ENCODE peak calls at places on chromosome 11, in seven cellular contexts. One of them, this sample, is unnamed.

GRCh38 chr11:134275534-134276395 is at the start of gene GLB1L3:
- DNase-seq in nephron progenitor cell: peak
- DNase-seq in RWPE1: peak
- DNase-seq in GM13976: peak
- DNase-seq in lung: no peak
- DNase-seq in K562: peak
- DNase-seq in retinal pigment epithelial cell: no peak
- DNase-seq in this sample: no peak

GRCh38 chr11:75145196-75145971 is 5.5 kb upstream of the SLCO2B1 start:
- DNase-seq in nephron progenitor cell: no peak
- DNase-seq in RWPE1: no peak
- DNase-seq in GM13976: no peak
- DNase-seq in lung: no peak
- DNase-seq in K562: no peak
- DNase-seq in retinal pigment epithelial cell: no peak
- DNase-seq in this sample: peak

GRCh38 chr11:3984896-3985295 is 109.7 kb upstream of the RRM1 start:
- DNase-seq in nephron progenitor cell: no peak
- DNase-seq in RWPE1: no peak
- DNase-seq in GM13976: no peak
- DNase-seq in lung: no peak
- DNase-seq in K562: peak
- DNase-seq in retinal pigment epithelial cell: no peak
- DNase-seq in this sample: no peak

GRCh38 chr11:88535266-88535665 is 197.7 kb upstream of the CTSC start:
- DNase-seq in nephron progenitor cell: no peak
- DNase-seq in RWPE1: no peak
- DNase-seq in GM13976: no peak
- DNase-seq in lung: no peak
- DNase-seq in K562: no peak
- DNase-seq in retinal pigment epithelial cell: no peak
- DNase-seq in this sample: no peak

GRCh38 chr11:134272381-134273316 is 3.5 kb upstream of the GLB1L3 start:
- DNase-seq in nephron progenitor cell: no peak
- DNase-seq in RWPE1: no peak
- DNase-seq in GM13976: no peak
- DNase-seq in lung: no peak
- DNase-seq in K562: peak
- DNase-seq in retinal pigment epithelial cell: no peak
- DNase-seq in this sample: no peak

GRCh38 chr11:128734439-128735224 is 40.8 kb downstream of the FLI1 start:
- DNase-seq in nephron progenitor cell: no peak
- DNase-seq in RWPE1: no peak
- DNase-seq in GM13976: no peak
- DNase-seq in lung: no peak
- DNase-seq in K562: no peak
- DNase-seq in retinal pigment epithelial cell: no peak
- DNase-seq in this sample: no peak

GRCh38 chr11:66113132-66113856 is 43.2 kb downstream of the PACS1 start:
- DNase-seq in nephron progenitor cell: no peak
- DNase-seq in RWPE1: peak
- DNase-seq in GM13976: no peak
- DNase-seq in lung: no peak
- DNase-seq in K562: peak
- DNase-seq in retinal pigment epithelial cell: no peak
- DNase-seq in this sample: no peak

GRCh38 chr11:3666023-3666530 is 5.1 kb downstream of the CHRNA10 start:
- DNase-seq in nephron progenitor cell: no peak
- DNase-seq in RWPE1: no peak
- DNase-seq in GM13976: no peak
- DNase-seq in lung: no peak
- DNase-seq in K562: no peak
- DNase-seq in retinal pigment epithelial cell: no peak
- DNase-seq in this sample: no peak

GRCh38 chr11:60970369-60970774 is 1.1 kb upstream of the CD6 start:
- DNase-seq in nephron progenitor cell: peak
- DNase-seq in RWPE1: peak
- DNase-seq in GM13976: peak
- DNase-seq in lung: peak
- DNase-seq in K562: peak
- DNase-seq in retinal pigment epithelial cell: peak
- DNase-seq in this sample: no peak

GRCh38 chr11:61011950-61012830 is 40.7 kb downstream of the CD6 start:
- DNase-seq in nephron progenitor cell: no peak
- DNase-seq in RWPE1: no peak
- DNase-seq in GM13976: peak
- DNase-seq in lung: no peak
- DNase-seq in K562: no peak
- DNase-seq in retinal pigment epithelial cell: no peak
- DNase-seq in this sample: no peak

GRCh38 chr11:35058318-35058717 is 80.7 kb upstream of the CD44 start:
- DNase-seq in nephron progenitor cell: no peak
- DNase-seq in RWPE1: no peak
- DNase-seq in GM13976: no peak
- DNase-seq in lung: no peak
- DNase-seq in K562: no peak
- DNase-seq in retinal pigment epithelial cell: no peak
- DNase-seq in this sample: no peak

GRCh38 chr11:35390737-35391682 is 28.3 kb downstream of the SLC1A2 start:
- DNase-seq in nephron progenitor cell: no peak
- DNase-seq in RWPE1: peak
- DNase-seq in GM13976: peak
- DNase-seq in lung: no peak
- DNase-seq in K562: peak
- DNase-seq in retinal pigment epithelial cell: peak
- DNase-seq in this sample: no peak

GRCh38 chr11:68770781-68771180 is 19.5 kb upstream of the TESMIN start:
- DNase-seq in nephron progenitor cell: no peak
- DNase-seq in RWPE1: no peak
- DNase-seq in GM13976: no peak
- DNase-seq in lung: no peak
- DNase-seq in K562: no peak
- DNase-seq in retinal pigment epithelial cell: no peak
- DNase-seq in this sample: no peak

GRCh38 chr11:33860926-33861325 is 30.9 kb downstream of the LMO2 start:
- DNase-seq in nephron progenitor cell: no peak
- DNase-seq in RWPE1: no peak
- DNase-seq in GM13976: no peak
- DNase-seq in lung: no peak
- DNase-seq in K562: no peak
- DNase-seq in retinal pigment epithelial cell: no peak
- DNase-seq in this sample: no peak

GRCh38 chr11:36150986-36151385 is 138.2 kb downstream of the COMMD9 start:
- DNase-seq in nephron progenitor cell: no peak
- DNase-seq in RWPE1: no peak
- DNase-seq in GM13976: no peak
- DNase-seq in lung: no peak
- DNase-seq in K562: no peak
- DNase-seq in retinal pigment epithelial cell: no peak
- DNase-seq in this sample: no peak

GRCh38 chr11:12132790-12133145 is 22.4 kb downstream of the MICAL2 start:
- DNase-seq in nephron progenitor cell: no peak
- DNase-seq in RWPE1: no peak
- DNase-seq in GM13976: no peak
- DNase-seq in lung: no peak
- DNase-seq in K562: no peak
- DNase-seq in retinal pigment epithelial cell: no peak
- DNase-seq in this sample: no peak

GRCh38 chr11:4072668-4073285 is 21.8 kb upstream of the RRM1 start:
- DNase-seq in nephron progenitor cell: peak
- DNase-seq in RWPE1: peak
- DNase-seq in GM13976: peak
- DNase-seq in lung: peak
- DNase-seq in K562: peak
- DNase-seq in retinal pigment epithelial cell: no peak
- DNase-seq in this sample: no peak

GRCh38 chr11:35523351-35523768 is 2.1 kb downstream of the PAMR1 start:
- DNase-seq in nephron progenitor cell: no peak
- DNase-seq in RWPE1: no peak
- DNase-seq in GM13976: no peak
- DNase-seq in lung: no peak
- DNase-seq in K562: no peak
- DNase-seq in retinal pigment epithelial cell: no peak
- DNase-seq in this sample: no peak

DNA sequence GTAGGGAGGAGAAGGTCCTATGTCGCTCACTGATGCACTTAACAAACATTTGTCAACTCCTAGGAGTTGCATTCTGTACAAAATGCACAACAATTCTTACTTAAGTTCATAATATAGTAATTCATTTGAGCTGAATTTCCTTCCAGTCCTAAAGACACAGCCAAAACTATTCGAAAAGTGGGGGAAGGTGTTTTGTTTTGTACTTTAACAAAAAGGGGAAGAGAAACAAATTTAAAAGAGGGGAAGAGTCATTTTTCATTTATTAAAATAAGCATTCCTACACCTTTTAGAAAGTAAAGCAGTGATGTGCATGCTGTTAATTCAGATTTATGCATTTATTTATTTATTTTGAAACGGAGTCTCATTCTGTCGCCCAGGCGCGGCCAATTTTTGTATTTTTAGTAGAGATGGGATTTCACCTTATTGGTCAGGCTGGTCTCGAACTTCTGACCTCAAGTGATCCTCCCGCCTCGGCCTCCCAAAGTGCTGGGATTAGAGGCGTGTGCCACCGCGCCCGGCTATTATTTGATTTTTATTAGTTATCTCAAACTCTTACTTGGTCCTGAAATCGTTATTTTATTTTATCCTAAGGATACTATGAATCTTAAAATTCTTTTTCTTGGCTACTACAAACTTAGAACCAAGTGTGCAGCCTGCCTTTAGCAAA is 1.1 kb upstream of the FANCF start:
- DNase-seq in nephron progenitor cell: no peak
- DNase-seq in RWPE1: no peak
- DNase-seq in GM13976: no peak
- DNase-seq in lung: no peak
- DNase-seq in K562: peak
- DNase-seq in retinal pigment epithelial cell: no peak
- DNase-seq in this sample: no peak
- TF ChIP-seq CTCF in nephron progenitor cell: no peak
- TF ChIP-seq CTCF in RWPE1: no peak
- TF ChIP-seq CTCF in GM13976: no peak
- TF ChIP-seq CTCF in lung: no peak
- TF ChIP-seq CTCF in K562: no peak
- TF ChIP-seq CTCF in retinal pigment epithelial cell: no peak
- TF ChIP-seq CTCF in this sample: no peak

DNA sequence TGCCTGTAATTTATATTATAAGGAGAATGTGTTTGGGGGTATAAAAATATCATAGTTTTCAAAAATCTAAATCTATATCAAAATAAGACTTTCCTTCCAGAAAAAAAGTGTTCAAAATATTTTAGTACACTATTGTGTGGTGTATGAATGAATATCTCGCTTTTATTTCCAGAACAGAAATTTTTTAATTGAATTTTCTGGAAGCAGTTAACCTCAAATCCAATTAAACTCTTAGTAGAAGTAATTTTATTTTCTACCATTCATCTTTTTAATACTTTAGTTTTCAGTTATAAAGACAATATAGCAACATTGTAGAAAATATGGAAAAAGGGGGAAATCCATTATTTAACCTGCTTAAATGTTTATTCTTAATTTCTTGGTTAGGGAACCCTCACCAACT is 58.7 kb downstream of the ACER3 start:
- DNase-seq in nephron progenitor cell: no peak
- DNase-seq in RWPE1: no peak
- DNase-seq in GM13976: no peak
- DNase-seq in lung: no peak
- DNase-seq in K562: no peak
- DNase-seq in retinal pigment epithelial cell: no peak
- DNase-seq in this sample: no peak
- TF ChIP-seq CTCF in nephron progenitor cell: no peak
- TF ChIP-seq CTCF in RWPE1: no peak
- TF ChIP-seq CTCF in GM13976: no peak
- TF ChIP-seq CTCF in lung: no peak
- TF ChIP-seq CTCF in K562: no peak
- TF ChIP-seq CTCF in retinal pigment epithelial cell: no peak
- TF ChIP-seq CTCF in this sample: peak

GRCh38 chr11:15635501-15635900 is 520.8 kb downstream of the INSC start:
- DNase-seq in nephron progenitor cell: no peak
- DNase-seq in RWPE1: no peak
- DNase-seq in GM13976: no peak
- DNase-seq in lung: no peak
- DNase-seq in K562: no peak
- DNase-seq in retinal pigment epithelial cell: no peak
- DNase-seq in this sample: no peak

GRCh38 chr11:15625691-15626090 is 511.0 kb downstream of the INSC start:
- DNase-seq in nephron progenitor cell: no peak
- DNase-seq in RWPE1: no peak
- DNase-seq in GM13976: no peak
- DNase-seq in lung: no peak
- DNase-seq in K562: no peak
- DNase-seq in retinal pigment epithelial cell: no peak
- DNase-seq in this sample: no peak

GRCh38 chr11:15627560-15627959 is 512.8 kb downstream of the INSC start:
- DNase-seq in nephron progenitor cell: no peak
- DNase-seq in RWPE1: peak
- DNase-seq in GM13976: no peak
- DNase-seq in lung: no peak
- DNase-seq in K562: no peak
- DNase-seq in retinal pigment epithelial cell: no peak
- DNase-seq in this sample: no peak

GRCh38 chr11:15624701-15625100 is 510.0 kb downstream of the INSC start:
- DNase-seq in nephron progenitor cell: no peak
- DNase-seq in RWPE1: no peak
- DNase-seq in GM13976: no peak
- DNase-seq in lung: no peak
- DNase-seq in K562: no peak
- DNase-seq in retinal pigment epithelial cell: no peak
- DNase-seq in this sample: no peak

DNA sequence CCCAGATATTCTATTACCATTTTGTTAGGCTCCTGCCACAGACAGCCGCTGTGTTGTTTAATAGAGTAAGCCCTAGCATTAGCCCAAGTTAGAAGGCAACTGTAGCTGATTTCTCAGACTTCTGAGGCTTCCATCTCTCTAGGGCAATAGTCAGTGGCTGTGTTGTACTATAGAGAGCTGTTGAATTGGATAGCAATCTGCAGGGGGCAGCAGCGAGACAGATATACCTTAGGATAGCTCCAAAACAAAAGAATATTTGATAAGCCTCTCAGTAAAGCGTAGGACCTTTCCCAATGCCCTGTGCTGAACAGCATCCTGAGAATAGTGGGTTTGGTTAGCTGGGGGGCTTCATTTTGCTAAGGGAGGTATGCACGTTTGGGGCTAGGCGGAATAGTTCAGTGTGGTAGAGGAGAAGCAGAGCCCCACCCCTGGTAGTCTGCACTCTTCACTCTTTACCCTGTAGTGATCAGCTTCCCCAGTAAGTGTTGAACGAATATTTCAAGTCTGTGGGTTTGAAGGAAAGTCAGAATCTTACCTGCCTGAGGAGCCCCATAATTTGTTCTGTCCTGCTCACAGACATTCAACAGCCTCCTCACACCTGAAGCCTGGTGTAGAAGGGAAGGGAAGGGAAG is 515.1 kb downstream of the INSC start:
- DNase-seq in nephron progenitor cell: peak
- DNase-seq in RWPE1: peak
- DNase-seq in GM13976: no peak
- DNase-seq in lung: no peak
- DNase-seq in K562: peak
- DNase-seq in retinal pigment epithelial cell: no peak
- DNase-seq in this sample: no peak
- TF ChIP-seq CTCF in nephron progenitor cell: peak
- TF ChIP-seq CTCF in RWPE1: no peak
- TF ChIP-seq CTCF in GM13976: no peak
- TF ChIP-seq CTCF in lung: no peak
- TF ChIP-seq CTCF in K562: peak
- TF ChIP-seq CTCF in retinal pigment epithelial cell: no peak
- TF ChIP-seq CTCF in this sample: peak

GRCh38 chr11:64849600-64850356 is 5.3 kb upstream of the CDC42BPG start:
- DNase-seq in nephron progenitor cell: no peak
- DNase-seq in RWPE1: no peak
- DNase-seq in GM13976: no peak
- DNase-seq in lung: no peak
- DNase-seq in K562: no peak
- DNase-seq in retinal pigment epithelial cell: no peak
- DNase-seq in this sample: no peak
- TF ChIP-seq CTCF in nephron progenitor cell: no peak
- TF ChIP-seq CTCF in RWPE1: no peak
- TF ChIP-seq CTCF in GM13976: no peak
- TF ChIP-seq CTCF in lung: no peak
- TF ChIP-seq CTCF in K562: peak
- TF ChIP-seq CTCF in retinal pigment epithelial cell: peak
- TF ChIP-seq CTCF in this sample: no peak

This sample was measured in chondrocyte.